ENCODE peak calls at places on chromosomes 5 and 9, in ten cellular contexts. E, J, Q, M, T, Z, B, O, Y and U are unnamed samples.

GRCh38 chr5:41510176-41510831 is at the start of gene PLCXD3:
- DNase-seq in E (no peak), J (peak; percentile 69), Q (peak; percentile 35), M (no peak), T (peak; percentile 43), Z (no peak), B (no peak), O (peak; percentile 76), Y (peak; percentile 11), U (no peak)

GRCh38 chr5:56476487-56476856 is 243.3 kb upstream of the ANKRD55 start:
- DNase-seq in E (no peak), J (no peak), Q (no peak), M (no peak), T (no peak), Z (no peak), B (no peak), O (peak; percentile 6), Y (no peak), U (peak; percentile 84)

GRCh38 chr5:130011986-130012385 is 107.7 kb downstream of the CHSY3 start:
- DNase-seq in E (no peak), J (no peak), Q (no peak), M (no peak), T (no peak), Z (no peak), B (no peak), O (no peak), Y (no peak), U (no peak)

GRCh38 chr5:96333397-96333790 is 99.7 kb downstream of the PCSK1 start:
- DNase-seq in E (no peak), J (no peak), Q (no peak), M (no peak), T (no peak), Z (no peak), B (no peak), O (no peak), Y (no peak), U (no peak)

GRCh38 chr9:114397848-114398605 is 10.2 kb upstream of the AKNA start:
- DNase-seq in E (peak; percentile 91), J (peak; percentile 99), Q (peak; percentile 94), M (peak; percentile 86), T (peak; percentile 97), Z (peak; percentile 90), B (peak; percentile 98), O (peak; percentile 99), Y (peak; percentile 93), U (peak; percentile 85)

GRCh38 chr5:172913117-172913850 is 45.9 kb upstream of the RPL26L1 start:
- DNase-seq in E (no peak), J (no peak), Q (no peak), M (no peak), T (no peak), Z (no peak), B (no peak), O (no peak), Y (no peak), U (no peak)

GRCh38 chr9:123414921-123415592 is 59.1 kb downstream of the CRB2 start:
- DNase-seq in E (no peak), J (no peak), Q (no peak), M (no peak), T (no peak), Z (no peak), B (no peak), O (no peak), Y (peak; percentile 56), U (no peak)

GRCh38 chr5:170783498-170784247 is at the start of gene GABRP:
- DNase-seq in E (no peak), J (peak; percentile 32), Q (no peak), M (no peak), T (no peak), Z (no peak), B (no peak), O (no peak), Y (no peak), U (no peak)

GRCh38 chr9:96417610-96418073 is 528 bp downstream of the ZNF367 start:
- DNase-seq in E (peak; percentile 6), J (peak; percentile 53), Q (peak; percentile 18), M (no peak), T (no peak), Z (no peak), B (no peak), O (no peak), Y (no peak), U (no peak)

GRCh38 chr5:72378636-72379289 is 58.6 kb downstream of the PTCD2 start:
- DNase-seq in E (peak; percentile 96), J (peak; percentile 21), Q (no peak), M (peak; percentile 86), T (no peak), Z (peak; percentile 83), B (no peak), O (no peak), Y (peak; percentile 86), U (no peak)

GRCh38 chr5:121006206-121006605 is 542.1 kb downstream of the PRR16 start:
- DNase-seq in E (no peak), J (no peak), Q (no peak), M (peak; percentile 0), T (no peak), Z (no peak), B (no peak), O (no peak), Y (peak; percentile 8), U (no peak)

GRCh38 chr9:129109952-129110739 is 447 bp downstream of the CRAT start:
- DNase-seq in E (no peak), J (no peak), Q (peak; percentile 46), M (peak; percentile 28), T (no peak), Z (no peak), B (no peak), O (no peak), Y (peak; percentile 12), U (peak; percentile 18)

GRCh38 chr9:91425270-91425669 is 1.6 kb upstream of the NFIL3 start:
- DNase-seq in E (no peak), J (no peak), Q (no peak), M (no peak), T (no peak), Z (no peak), B (no peak), O (no peak), Y (peak; percentile 32), U (no peak)

GRCh38 chr9:91421987-91422765 is 1.5 kb downstream of the NFIL3 start:
- DNase-seq in E (peak; percentile 46), J (peak; percentile 29), Q (peak; percentile 6), M (peak; percentile 41), T (no peak), Z (peak; percentile 47), B (no peak), O (peak; percentile 56), Y (no peak), U (peak; percentile 40)

GRCh38 chr9:91424403-91425176 is 958 bp upstream of the NFIL3 start:
- DNase-seq in E (peak; percentile 60), J (peak; percentile 78), Q (peak; percentile 32), M (peak; percentile 89), T (peak; percentile 58), Z (peak; percentile 66), B (peak; percentile 71), O (peak; percentile 75), Y (peak; percentile 94), U (peak; percentile 48)

GRCh38 chr9:91422832-91423711 is 560 bp downstream of the NFIL3 start:
- DNase-seq in E (peak; percentile 73), J (no peak), Q (peak; percentile 56), M (peak; percentile 85), T (peak; percentile 61), Z (peak; percentile 66), B (peak; percentile 73), O (peak; percentile 85), Y (peak; percentile 94), U (peak; percentile 44)

DNA sequence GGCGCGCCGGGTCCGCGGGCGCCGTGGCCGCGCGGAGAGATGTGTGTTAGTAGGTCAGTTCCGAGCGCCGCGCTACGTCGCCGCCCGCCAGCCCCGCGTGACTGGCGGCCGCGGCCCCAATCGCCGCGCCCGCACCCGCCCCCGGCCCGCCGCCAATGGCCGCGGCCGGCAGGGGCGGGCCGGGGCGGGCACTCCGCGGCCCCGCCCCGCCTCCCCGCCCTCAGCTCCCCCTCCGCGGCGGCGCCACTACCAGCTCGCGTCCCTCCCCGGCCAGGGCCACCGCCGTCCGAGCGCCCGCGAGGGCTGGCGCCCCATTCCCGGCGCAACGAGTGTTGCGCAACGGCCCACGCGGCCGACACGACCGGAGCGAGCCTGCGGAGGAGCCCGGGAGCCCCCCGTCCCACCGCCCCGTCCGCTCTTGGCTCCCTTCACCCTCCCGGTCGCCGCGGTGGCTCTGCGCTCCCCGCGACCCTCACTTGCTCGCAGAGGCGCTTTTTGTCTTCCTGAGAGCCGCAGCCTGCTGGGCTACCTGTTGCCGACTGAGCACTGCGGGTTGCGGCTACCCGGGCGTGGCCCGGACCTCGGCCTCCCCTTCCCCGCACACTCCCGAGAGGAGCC is at the start of gene NFIL3:
- DNase-seq in E (peak; percentile 66), J (peak; percentile 96), Q (peak; percentile 77), M (peak; percentile 78), T (peak; percentile 75), Z (peak; percentile 74), B (peak; percentile 89), O (peak; percentile 88), Y (peak; percentile 81), U (peak; percentile 58)
- H3K9ac ChIP-seq in E (peak within 1 kb of the TSS; percentile 84), J (peak within 1 kb of the TSS; percentile 86), Q (peak within 1 kb of the TSS; percentile 85), M (peak within 1 kb of the TSS; percentile 89), T (peak within 1 kb of the TSS; percentile 60), Z (peak within 1 kb of the TSS; percentile 85), B (peak within 1 kb of the TSS; percentile 83), O (peak within 1 kb of the TSS; percentile 76), Y (peak within 1 kb of the TSS; percentile 97), U (peak within 1 kb of the TSS; percentile 91)

GRCh38 chr9:6671416-6671815 is 25.9 kb upstream of the GLDC start:
- DNase-seq in E (no peak), J (no peak), Q (no peak), M (no peak), T (no peak), Z (peak; percentile 8), B (no peak), O (no peak), Y (no peak), U (no peak)
- H3K9ac ChIP-seq in E (no peak overlapping the region), J (no peak overlapping the region), Q (no peak overlapping the region), M (no peak overlapping the region), T (no peak overlapping the region), Z (no peak overlapping the region), B (no peak overlapping the region), O (no peak overlapping the region), Y (no peak overlapping the region), U (no peak overlapping the region)

GRCh38 chr5:50794812-50795211 is 128.4 kb downstream of the PARP8 start:
- DNase-seq in E (no peak), J (no peak), Q (no peak), M (no peak), T (no peak), Z (no peak), B (no peak), O (no peak), Y (no peak), U (no peak)

GRCh38 chr5:50799596-50799995 is 133.2 kb downstream of the PARP8 start:
- DNase-seq in E (no peak), J (no peak), Q (no peak), M (no peak), T (no peak), Z (no peak), B (no peak), O (no peak), Y (no peak), U (no peak)

GRCh38 chr5:50800410-50800809 is 134.0 kb downstream of the PARP8 start:
- DNase-seq in E (no peak), J (no peak), Q (no peak), M (no peak), T (no peak), Z (no peak), B (no peak), O (no peak), Y (no peak), U (no peak)
- H3K9ac ChIP-seq in E (no peak overlapping the region), J (no peak overlapping the region), Q (no peak overlapping the region), M (no peak overlapping the region), T (no peak overlapping the region), Z (no peak overlapping the region), B (no peak overlapping the region), O (no peak overlapping the region), Y (no peak overlapping the region), U (no peak overlapping the region)

GRCh38 chr9:120852240-120853018 is 9.7 kb upstream of the PSMD5 start:
- DNase-seq in E (no peak), J (no peak), Q (no peak), M (peak; percentile 13), T (no peak), Z (no peak), B (no peak), O (no peak), Y (no peak), U (no peak)
- H3K9ac ChIP-seq in E (no peak overlapping the region), J (no peak overlapping the region), Q (no peak overlapping the region), M (no peak overlapping the region), T (no peak overlapping the region), Z (no peak overlapping the region), B (no peak overlapping the region), O (peak overlapping the region; percentile 29), Y (no peak overlapping the region), U (no peak overlapping the region)